ENCODE peak calls at places on chromosome 2, in seven cellular contexts. E, A, B, S, O, Q and P are unnamed samples. For H3K9me3 and H3K4me1, the result is how much of the 10 kb centered on the place peaks cover.

GRCh38 chr2:871926-872680 is 78.5 kb upstream of the SNTG2 start:
- DNase-seq in O (no peak), S (peak), A (no peak), Q (no peak), B (no peak), E (no peak), P (no peak)

GRCh38 chr2:113230531-113230930 is 48.2 kb downstream of the PAX8 start:
- DNase-seq in E (no peak), S (no peak), Q (no peak), B (no peak), O (no peak), A (no peak), P (no peak)

GRCh38 chr2:152730591-152731333 is 12.3 kb downstream of the ARL6IP6 start:
- DNase-seq in S (no peak), A (no peak), O (no peak), E (no peak), B (peak), Q (no peak), P (peak)

GRCh38 chr2:106159867-106160785 is 34.0 kb downstream of the UXS1 start:
- DNase-seq in O (no peak), B (peak), A (no peak), Q (no peak), S (no peak), E (no peak), P (no peak)

GRCh38 chr2:17171446-17172049 is 346.7 kb downstream of the RAD51AP2 start:
- DNase-seq in O (no peak), Q (no peak), E (no peak), S (no peak), A (no peak), B (no peak), P (no peak)

GRCh38 chr2:33681333-33681732 is 82.2 kb upstream of the FAM98A start:
- DNase-seq in A (no peak), Q (no peak), B (no peak), S (no peak), O (no peak), E (no peak), P (no peak)

GRCh38 chr2:188810591-188810990 is 163.6 kb upstream of the COL3A1 start:
- DNase-seq in A (no peak), S (no peak), E (no peak), Q (no peak), B (no peak), O (no peak), P (no peak)

GRCh38 chr2:229629039-229629438 is 85.3 kb downstream of the DNER start:
- DNase-seq in E (no peak), B (no peak), A (no peak), S (no peak), Q (no peak), O (no peak), P (no peak)

GRCh38 chr2:219419331-219420197 is 1.4 kb downstream of the DES start:
- DNase-seq in E (peak), Q (peak), S (no peak), B (no peak), O (no peak), A (no peak), P (no peak)

GRCh38 chr2:144114761-144115160 is 405.2 kb downstream of the ZEB2 start:
- DNase-seq in O (no peak), E (no peak), S (no peak), B (no peak), A (no peak), Q (no peak), P (no peak)

GRCh38 chr2:129469389-129469788 is 510.1 kb upstream of the RAB6C start:
- DNase-seq in E (no peak), Q (no peak), O (no peak), A (no peak), S (no peak), B (no peak), P (no peak)

GRCh38 chr2:216083464-216084279 is 2.0 kb downstream of the TMEM169 start:
- DNase-seq in B (no peak), S (no peak), Q (no peak), O (no peak), E (no peak), A (no peak), P (no peak)

GRCh38 chr2:191247381-191248057 is 2.3 kb downstream of the MYO1B start:
- DNase-seq in B (no peak), O (no peak), Q (peak), A (peak), S (no peak), E (no peak), P (no peak)

GRCh38 chr2:2706306-2706705 is 375.2 kb upstream of the MYT1L start:
- DNase-seq in O (no peak), E (no peak), S (no peak), B (no peak), Q (no peak), A (no peak), P (no peak)
- H3K9me3 ChIP-seq in O (under half), E (under half), S (under half), B (under half), Q (under half), A (under half), P (under half)

GRCh38 chr2:174596994-174597346 is 634 bp downstream of the WIPF1 start:
- DNase-seq in E (no peak), O (no peak), Q (no peak), B (no peak), A (no peak), S (no peak), P (no peak)

GRCh38 chr2:174597347-174598047 is at the start of gene WIPF1:
- DNase-seq in A (no peak), Q (no peak), O (no peak), E (no peak), S (no peak), B (peak), P (no peak)

GRCh38 chr2:174594451-174594850 is 3.2 kb downstream of the WIPF1 start:
- DNase-seq in A (no peak), E (no peak), O (no peak), B (no peak), S (no peak), Q (no peak), P (no peak)

GRCh38 chr2:174595415-174595814 is 2.2 kb downstream of the WIPF1 start:
- DNase-seq in B (no peak), A (no peak), Q (no peak), S (no peak), E (no peak), O (no peak), P (no peak)

DNA sequence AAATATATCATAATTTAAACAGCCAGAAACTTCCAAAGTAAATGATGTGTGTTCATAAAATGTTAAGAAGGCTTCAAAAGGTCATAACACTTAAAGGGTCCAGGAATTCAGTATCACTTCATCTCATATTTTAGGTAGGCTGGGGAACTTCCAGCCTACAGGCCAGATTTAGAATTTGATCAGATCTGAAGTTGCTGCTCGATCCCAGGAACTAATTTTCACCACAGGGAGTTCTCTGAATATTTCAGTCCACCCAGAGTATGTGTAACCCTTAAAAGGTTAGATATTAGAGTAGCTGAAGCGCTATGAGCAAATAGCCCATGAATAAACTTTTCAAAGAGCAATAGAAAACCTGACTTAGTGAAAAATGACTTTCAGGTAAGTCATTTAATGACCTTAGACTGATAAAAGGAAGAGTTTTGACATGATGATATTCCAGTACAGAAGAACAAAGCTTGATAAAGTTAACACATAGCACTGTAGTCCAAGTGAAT is 1.7 kb downstream of the WIPF1 start:
- DNase-seq in B (no peak), O (no peak), Q (no peak), E (no peak), S (no peak), A (no peak), P (no peak)
- H3K4me1 ChIP-seq in B (under half), O (under half), Q (under half), E (under half), S (under half), A (under half), P (under half)

GRCh38 chr2:234275515-234275914 is 221.4 kb downstream of the ARL4C start:
- DNase-seq in O (no peak), A (no peak), B (no peak), S (no peak), E (no peak), Q (no peak), P (no peak)

GRCh38 chr2:234278556-234279286 is 218.2 kb downstream of the ARL4C start:
- DNase-seq in A (no peak), B (no peak), E (no peak), Q (no peak), S (no peak), O (no peak), P (no peak)

GRCh38 chr2:234273887-234274584 is 222.8 kb downstream of the ARL4C start:
- DNase-seq in O (no peak), E (no peak), A (no peak), S (no peak), Q (no peak), B (no peak), P (no peak)

DNA sequence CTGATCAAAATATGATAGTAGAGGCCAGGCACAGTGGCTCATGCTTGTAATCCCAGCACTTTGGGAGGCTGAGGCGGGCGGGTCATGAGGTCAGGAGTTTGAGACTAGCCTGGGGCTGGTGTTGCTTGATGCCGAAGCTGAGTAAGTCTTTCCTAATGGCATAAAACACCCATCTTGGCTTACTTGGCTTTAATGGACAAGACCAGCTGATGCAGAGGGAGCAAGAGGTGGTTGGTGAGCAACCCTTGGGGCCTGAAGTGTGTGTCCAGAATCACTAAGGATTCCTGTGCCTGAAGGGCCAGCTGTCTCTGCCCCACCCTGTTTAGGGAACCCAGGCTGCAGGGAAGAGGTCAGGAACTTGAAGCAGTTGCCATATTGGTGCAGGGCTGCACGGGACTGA is 217.2 kb downstream of the ARL4C start:
- DNase-seq in S (no peak), B (no peak), E (no peak), Q (no peak), A (no peak), O (no peak), P (no peak)
- H3K9me3 ChIP-seq in S (under half), B (under half), E (under half), Q (under half), A (under half), O (under half), P (under half)

GRCh38 chr2:236194786-236195185 is 26.6 kb upstream of the GBX2 start:
- DNase-seq in B (no peak), Q (no peak), O (no peak), S (no peak), E (peak), A (no peak), P (no peak)

GRCh38 chr2:236195726-236196125 is 27.5 kb upstream of the GBX2 start:
- DNase-seq in O (no peak), S (no peak), E (peak), B (no peak), Q (no peak), A (no peak), P (no peak)

GRCh38 chr2:236196366-236196765 is 28.2 kb upstream of the GBX2 start:
- DNase-seq in A (no peak), E (peak), B (no peak), Q (no peak), S (no peak), O (no peak), P (no peak)

GRCh38 chr2:236193026-236193425 is 24.8 kb upstream of the GBX2 start:
- DNase-seq in B (no peak), Q (no peak), E (peak), A (no peak), S (no peak), O (no peak), P (no peak)

DNA sequence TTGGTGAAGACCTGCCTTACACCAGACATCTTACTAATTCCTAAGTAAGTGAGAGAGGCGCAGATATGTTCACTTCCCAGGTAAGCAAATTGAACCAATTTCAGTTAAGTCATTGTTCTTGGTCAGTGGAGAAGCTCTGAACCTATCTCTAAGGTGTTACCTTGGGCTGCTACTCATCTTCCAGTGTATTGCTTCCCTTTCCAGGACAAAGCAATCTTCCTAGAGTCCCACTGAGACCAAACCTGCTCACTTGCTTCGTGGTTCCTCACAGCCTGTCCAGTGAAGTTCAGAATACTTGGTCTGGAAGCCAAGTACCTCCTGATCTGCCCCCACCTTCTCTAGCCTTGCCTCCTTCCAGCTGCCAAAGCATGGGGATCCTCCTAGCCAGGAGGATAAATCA is 22.5 kb upstream of the GBX2 start:
- DNase-seq in A (no peak), B (no peak), E (peak), O (no peak), Q (no peak), S (no peak), P (no peak)
- H3K4me1 ChIP-seq in A (under half), B (under half), E (under half), O (under half), Q (under half), S (under half), P (under half)

DNA sequence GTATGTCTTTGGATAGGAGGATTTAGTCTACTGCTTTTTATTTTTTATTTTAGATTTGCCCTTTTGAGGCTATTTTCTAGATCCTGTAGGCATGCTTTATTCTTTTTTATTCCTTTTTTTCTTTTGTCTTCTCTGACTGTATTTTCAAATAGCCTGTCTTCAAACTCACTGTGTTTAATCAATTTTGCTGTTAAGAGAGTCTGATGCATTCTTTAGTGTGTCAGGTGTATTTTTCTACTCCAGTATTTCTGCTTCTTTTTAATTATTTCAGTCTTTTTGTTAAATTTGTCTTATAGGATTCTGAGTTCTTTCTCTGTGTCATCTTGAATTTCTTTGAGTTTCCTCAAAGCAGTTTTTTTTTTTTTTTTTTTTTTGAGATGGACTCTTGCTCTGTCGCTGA is 113.5 kb downstream of the NAT8 start:
- DNase-seq in S (no peak), O (no peak), B (no peak), E (no peak), Q (no peak), A (no peak), P (no peak)
- H3K9me3 ChIP-seq in S (under half), O (under half), B (under half), E (under half), Q (under half), A (under half), P (under half)

DNA sequence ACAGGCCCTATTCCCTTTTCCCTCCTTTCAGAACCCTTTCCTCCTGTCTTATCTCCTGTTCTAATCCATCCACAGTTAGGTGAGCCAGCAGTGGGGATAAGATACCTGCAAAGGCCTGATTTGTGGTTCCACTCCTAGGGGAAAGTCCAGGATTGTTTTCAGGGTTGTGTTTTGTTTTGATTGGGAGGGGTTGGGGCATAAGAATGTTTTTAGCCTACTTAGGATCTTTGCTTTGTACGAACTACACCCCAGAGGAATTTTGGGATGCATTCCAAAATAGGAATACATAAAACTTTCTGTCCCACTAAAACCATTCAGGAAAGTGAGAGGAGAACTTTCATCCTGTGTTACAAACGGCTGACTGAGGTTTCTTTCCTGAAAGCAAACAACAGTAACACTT is 150.8 kb upstream of the PGAP1 start:
- DNase-seq in E (no peak), Q (no peak), A (no peak), O (no peak), B (no peak), S (no peak), P (no peak)
- H3K4me1 ChIP-seq in E (under half), Q (under half), A (under half), O (under half), B (under half), S (under half), P (under half)

GRCh38 chr2:213249502-213249901 is 34.8 kb upstream of the SPAG16 start:
- DNase-seq in O (no peak), B (no peak), A (no peak), E (no peak), Q (no peak), S (no peak), P (no peak)
- H3K9me3 ChIP-seq in O (under half), B (under half), A (under half), E (under half), Q (under half), S (under half), P (under half)

DNA sequence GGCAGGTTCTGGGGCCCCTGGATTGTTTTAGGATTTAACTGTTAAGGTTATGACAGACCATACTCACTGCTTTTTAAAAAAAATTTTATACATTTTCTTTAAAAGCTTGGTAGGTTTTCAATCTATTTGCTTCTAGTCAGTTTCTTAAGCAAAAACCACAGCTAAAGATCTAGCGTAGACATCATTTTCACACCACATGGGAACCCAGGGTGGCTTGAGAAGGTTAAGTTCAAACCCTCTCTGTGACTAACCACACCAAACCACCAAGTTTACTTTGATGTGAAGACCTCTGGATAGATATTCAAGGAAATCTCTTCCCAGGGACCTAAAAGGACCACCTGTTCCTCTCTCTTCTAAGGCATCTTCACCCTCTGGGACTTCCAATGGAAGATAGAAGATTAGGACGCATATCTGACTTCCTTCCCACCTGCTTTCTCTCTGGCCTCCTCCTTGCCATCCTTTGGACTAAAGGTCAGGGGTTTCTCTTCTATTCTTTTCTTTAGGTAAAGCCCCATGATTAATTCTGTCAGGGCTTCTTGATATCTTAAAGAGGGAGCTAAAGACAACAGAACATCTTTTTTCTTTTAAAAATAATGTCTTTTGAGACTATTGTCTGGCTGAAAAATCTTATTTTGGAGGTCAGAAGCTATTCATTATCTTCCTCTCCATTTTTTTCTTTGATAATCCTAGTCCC is 32.3 kb downstream of the FOSL2 start:
- DNase-seq in B (no peak), E (no peak), S (no peak), O (no peak), A (no peak), Q (no peak), P (no peak)
- H3K4me1 ChIP-seq in B (under half), E (under half), S (under half), O (under half), A (under half), Q (under half), P (under half)

GRCh38 chr2:213688129-213688528 is 403.9 kb downstream of the SPAG16 start:
- DNase-seq in O (no peak), B (no peak), A (no peak), S (no peak), E (no peak), Q (no peak), P (no peak)
- H3K9me3 ChIP-seq in O (under half), B (under half), A (under half), S (under half), E (under half), Q (under half), P (under half)

GRCh38 chr2:174663572-174663971 is 66.0 kb upstream of the WIPF1 start:
- DNase-seq in Q (no peak), E (peak), A (no peak), B (no peak), S (no peak), O (no peak), P (no peak)

GRCh38 chr2:174662459-174662858 is 64.9 kb upstream of the WIPF1 start:
- DNase-seq in E (no peak), A (peak), Q (no peak), O (no peak), S (no peak), B (no peak), P (no peak)

GRCh38 chr2:174666312-174666711 is 68.7 kb upstream of the WIPF1 start:
- DNase-seq in E (no peak), B (no peak), O (no peak), Q (no peak), S (no peak), A (no peak), P (no peak)

GRCh38 chr2:174662859-174663258 is 65.3 kb upstream of the WIPF1 start:
- DNase-seq in A (no peak), O (no peak), S (no peak), B (no peak), E (no peak), Q (no peak), P (no peak)

DNA sequence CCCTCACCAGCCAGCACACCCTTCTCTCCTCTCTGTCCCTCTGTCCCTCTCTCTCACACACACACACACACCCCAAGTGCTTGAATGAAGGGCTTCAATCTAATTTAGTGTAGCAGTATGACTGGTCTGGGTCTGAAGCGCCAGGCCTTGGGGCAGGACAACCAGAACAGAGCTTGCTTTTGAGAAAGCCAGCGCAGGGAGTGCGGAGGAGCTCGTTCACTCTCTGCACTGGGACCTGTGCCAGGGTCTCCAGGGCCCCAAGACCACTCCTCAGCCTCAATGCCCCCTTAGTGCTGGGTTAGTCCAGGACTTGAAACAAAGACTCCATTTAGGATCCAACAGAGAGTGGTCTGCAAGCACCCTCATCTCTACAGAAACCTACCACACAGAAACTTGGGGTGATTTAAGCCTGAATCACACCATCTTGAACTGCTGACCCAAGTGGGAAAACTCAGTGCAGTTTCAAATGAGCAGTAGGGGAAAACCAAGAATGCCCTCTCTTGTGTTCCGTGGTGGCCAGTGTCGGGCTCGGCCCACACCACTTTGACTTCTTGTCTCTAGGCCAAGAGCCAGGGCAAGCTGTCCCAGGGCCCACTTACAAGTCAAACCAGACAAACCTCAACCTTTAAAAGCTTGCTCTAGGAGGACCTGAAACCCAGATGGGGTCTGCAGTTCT is 66.6 kb upstream of the WIPF1 start:
- DNase-seq in B (no peak), E (peak), Q (no peak), A (no peak), O (no peak), S (no peak), P (no peak)
- H3K4me1 ChIP-seq in B (under half), E (under half), Q (under half), A (under half), O (under half), S (under half), P (under half)